ENCODE peak calls at places on chromosomes 6 and 20, in six cellular contexts. E is tibial nerve; F is endothelial cell of umbilical vein; A is astrocyte of the cerebellum; I is CD8-positive, alpha-beta T cell; K is epithelial cell of esophagus. G is an unnamed sample.

GRCh38 chr6:87682310-87682709 is 19.7 kb downstream of the AKIRIN2 start:
- DNase-seq in E (no peak), F (no peak), A (no peak), I (no peak), K (no peak), G (no peak)

GRCh38 chr6:106574729-106575458 is 54.4 kb downstream of the RTN4IP1 start:
- DNase-seq in E (no peak), F (peak; percentile 61), A (peak; percentile 37), I (no peak), K (peak; percentile 36), G (no peak)

GRCh38 chr6:138318741-138319375 is 58.8 kb upstream of the SMIM28 start:
- DNase-seq in E (no peak), F (no peak), A (no peak), I (no peak), K (peak; percentile 52), G (no peak)

GRCh38 chr6:168683621-168684020 is 242.6 kb downstream of the SMOC2 start:
- DNase-seq in E (no peak), F (no peak), A (no peak), I (no peak), K (no peak), G (no peak)

GRCh38 chr6:130683761-130684517 is 143.3 kb upstream of the SMLR1 start:
- DNase-seq in E (no peak), F (peak; percentile 75), A (no peak), I (no peak), K (no peak), G (no peak)

GRCh38 chr20:53939554-53940355 is 130.6 kb downstream of the BCAS1 start:
- DNase-seq in E (peak; percentile 97), F (peak; percentile 94), A (peak; percentile 90), I (peak; percentile 38), K (peak; percentile 95), G (peak; percentile 81)

GRCh38 chr6:149884215-149884614 is 13.7 kb downstream of the RAET1E start:
- DNase-seq in E (no peak), F (no peak), A (no peak), I (no peak), K (peak; percentile 80), G (no peak)

GRCh38 chr20:25038103-25038410 is 19.9 kb downstream of the ACSS1 start:
- DNase-seq in E (no peak), F (no peak), A (no peak), I (no peak), K (no peak), G (no peak)

GRCh38 chr6:56954389-56955170 is at the start of gene BEND6:
- DNase-seq in E (peak; percentile 9), F (peak; percentile 59), A (peak; percentile 54), I (no peak), K (peak; percentile 72), G (peak; percentile 65)

GRCh38 chr6:118934461-118935330 is at the start of gene MCM9:
- DNase-seq in E (peak; percentile 73), F (peak; percentile 95), A (peak; percentile 39), I (peak; percentile 76), K (peak; percentile 81), G (peak; percentile 61)

GRCh38 chr20:8431538-8432434 is 299.7 kb downstream of the PLCB1 start:
- DNase-seq in E (peak; percentile 18), F (no peak), A (no peak), I (no peak), K (no peak), G (no peak)

GRCh38 chr20:56487216-56487615 is 18.8 kb downstream of the RTF2 start:
- DNase-seq in E (no peak), F (no peak), A (no peak), I (no peak), K (no peak), G (no peak)

GRCh38 chr20:40678286-40678835 is 10.7 kb downstream of the MAFB start:
- DNase-seq in E (no peak), F (peak; percentile 16), A (no peak), I (no peak), K (no peak), G (no peak)

GRCh38 chr6:137610702-137611101 is 116.5 kb upstream of the OLIG3 start:
- DNase-seq in E (no peak), F (no peak), A (no peak), I (no peak), K (no peak), G (no peak)

GRCh38 chr20:40286991-40287531 is 402.0 kb downstream of the MAFB start:
- DNase-seq in E (no peak), F (peak; percentile 37), A (no peak), I (no peak), K (peak; percentile 97), G (no peak)

GRCh38 chr6:166500246-166500645 is 86.2 kb downstream of the RAMACL start:
- DNase-seq in E (no peak), F (no peak), A (no peak), I (no peak), K (no peak), G (no peak)

GRCh38 chr6:2763876-2764540 is 1.2 kb upstream of the WRNIP1 start:
- DNase-seq in E (no peak), F (no peak), A (no peak), I (no peak), K (no peak), G (no peak)

GRCh38 chr6:52285174-52286068 is 879 bp upstream of the MCM3 start:
- DNase-seq in E (no peak), F (no peak), A (no peak), I (no peak), K (no peak), G (no peak)

GRCh38 chr6:54847799-54848597 is 1.4 kb downstream of the FAM83B start:
- DNase-seq in E (no peak), F (no peak), A (no peak), I (no peak), K (peak; percentile 97), G (peak; percentile 4)

GRCh38 chr6:157991067-157991432 is 9.4 kb downstream of the SYNJ2 start:
- DNase-seq in E (no peak), F (no peak), A (no peak), I (no peak), K (no peak), G (no peak)

GRCh38 chr6:157990321-157991066 is 8.8 kb downstream of the SYNJ2 start:
- DNase-seq in E (no peak), F (no peak), A (no peak), I (no peak), K (no peak), G (peak; percentile 62)

GRCh38 chr6:157987788-157988699 is 6.4 kb downstream of the SYNJ2 start:
- DNase-seq in E (no peak), F (no peak), A (no peak), I (no peak), K (no peak), G (no peak)

GRCh38 chr6:157988700-157989063 is 7.0 kb downstream of the SYNJ2 start:
- DNase-seq in E (no peak), F (no peak), A (no peak), I (no peak), K (no peak), G (no peak)

DNA sequence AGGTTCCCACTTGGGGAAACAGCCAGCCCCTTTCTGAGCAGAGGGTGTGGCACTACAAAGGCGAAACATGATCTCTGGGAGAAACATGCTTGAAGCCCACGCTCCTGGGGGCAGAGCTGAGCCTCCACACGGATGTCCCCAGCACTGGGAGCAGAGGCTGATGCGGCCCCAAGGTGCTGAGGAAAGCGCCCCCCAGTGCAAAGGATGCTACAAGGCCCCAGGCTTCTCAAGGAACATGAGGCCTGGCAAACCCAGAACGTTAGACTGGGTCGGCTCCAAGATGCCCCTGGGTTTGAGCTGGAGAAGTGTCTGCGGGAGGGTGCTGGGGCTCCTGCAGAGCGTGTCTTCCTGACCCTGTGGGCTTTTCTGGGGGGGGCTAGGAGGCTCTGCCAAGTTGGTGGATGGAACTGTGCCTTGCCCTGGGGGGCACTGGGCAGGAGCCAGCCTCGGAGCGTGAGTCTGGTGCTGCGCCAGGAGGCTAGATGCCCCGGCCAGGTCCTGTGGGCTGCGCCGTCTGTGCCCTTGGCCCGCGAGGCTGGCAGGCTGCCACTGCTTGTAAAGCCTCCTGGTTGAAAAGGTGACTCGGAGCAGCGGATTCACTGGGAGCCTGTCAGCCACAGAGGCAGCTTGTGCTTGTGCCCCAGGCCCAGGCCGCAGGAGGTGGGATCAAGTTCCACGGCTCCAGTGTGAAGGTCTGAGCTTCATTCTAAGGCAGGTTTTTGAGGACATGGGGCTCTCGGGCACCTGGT is 8.1 kb downstream of the SYNJ2 start:
- DNase-seq in E (no peak), F (peak; percentile 67), A (no peak), I (no peak), K (peak; percentile 53), G (no peak)
- H3K4me3 ChIP-seq in E (no peak overlapping the region), F (no peak overlapping the region), A (no peak overlapping the region), I (peak overlapping the region; percentile 38), K (no peak overlapping the region), G (no peak overlapping the region)

DNA sequence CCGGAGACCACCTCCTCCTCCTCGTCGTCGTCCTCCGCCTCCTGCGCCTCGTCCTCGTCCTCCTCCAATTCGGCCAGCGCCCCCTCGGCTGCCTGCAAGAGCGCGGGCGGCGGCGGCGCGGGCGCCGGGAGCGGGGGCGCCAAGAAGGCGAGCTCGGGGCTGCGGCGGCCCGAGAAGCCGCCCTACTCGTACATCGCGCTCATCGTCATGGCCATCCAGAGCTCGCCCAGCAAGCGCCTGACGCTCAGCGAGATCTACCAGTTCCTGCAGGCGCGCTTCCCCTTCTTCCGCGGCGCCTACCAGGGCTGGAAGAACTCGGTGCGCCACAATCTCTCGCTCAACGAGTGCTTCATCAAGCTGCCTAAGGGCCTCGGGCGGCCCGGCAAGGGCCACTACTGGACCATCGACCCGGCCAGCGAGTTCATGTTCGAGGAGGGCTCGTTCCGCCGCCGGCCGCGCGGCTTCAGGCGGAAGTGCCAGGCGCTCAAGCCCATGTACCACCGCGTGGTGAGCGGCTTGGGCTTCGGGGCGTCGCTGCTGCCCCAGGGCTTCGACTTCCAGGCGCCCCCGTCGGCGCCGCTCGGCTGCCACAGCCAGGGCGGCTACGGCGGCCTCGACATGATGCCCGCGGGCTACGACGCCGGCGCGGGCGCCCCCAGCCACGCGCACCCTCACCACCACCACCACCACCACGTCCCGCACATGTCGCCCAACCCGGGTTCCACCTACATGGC is 862 bp downstream of the FOXF2 start:
- DNase-seq in E (no peak), F (peak; percentile 18), A (peak; percentile 5), I (no peak), K (peak; percentile 70), G (peak; percentile 22)
- H3K4me3 ChIP-seq in E (peak overlapping the region; percentile 32), F (no peak overlapping the region), A (peak overlapping the region; percentile 12), I (no peak overlapping the region), K (peak overlapping the region; percentile 32), G (peak overlapping the region; percentile 53)

GRCh38 chr6:22067127-22067526 is 229.7 kb downstream of the PRL start:
- DNase-seq in E (no peak), F (peak; percentile 64), A (no peak), I (no peak), K (no peak), G (no peak)

GRCh38 chr6:22064558-22064957 is 232.3 kb downstream of the PRL start:
- DNase-seq in E (no peak), F (no peak), A (no peak), I (no peak), K (no peak), G (no peak)

GRCh38 chr6:22057962-22058361 is 238.9 kb downstream of the PRL start:
- DNase-seq in E (no peak), F (no peak), A (no peak), I (no peak), K (peak; percentile 9), G (no peak)

GRCh38 chr6:22068561-22069346 is 228.1 kb downstream of the PRL start:
- DNase-seq in E (no peak), F (no peak), A (no peak), I (no peak), K (no peak), G (no peak)

GRCh38 chr6:22062807-22063408 is 233.9 kb downstream of the PRL start:
- DNase-seq in E (no peak), F (peak; percentile 30), A (no peak), I (peak; percentile 2), K (peak; percentile 41), G (no peak)
- H3K4me3 ChIP-seq in E (no peak overlapping the region), F (no peak overlapping the region), A (no peak overlapping the region), I (peak overlapping the region; percentile 20), K (no peak overlapping the region), G (no peak overlapping the region)

GRCh38 chr20:1225263-1225728 is 548 bp upstream of the RAD21L1 start:
- DNase-seq in E (no peak), F (peak; percentile 48), A (no peak), I (no peak), K (no peak), G (no peak)
- H3K4me3 ChIP-seq in E (peak overlapping the region; percentile 26), F (peak overlapping the region; percentile 44), A (peak overlapping the region; percentile 35), I (no peak overlapping the region), K (peak overlapping the region; percentile 25), G (peak overlapping the region; percentile 51)